ENCODE peak calls at places on chromosomes 5 and 9, in six cellular contexts. E, A, O, D, N and G are unnamed samples.

GRCh38 chr9:122120672-122121071 is 27.6 kb upstream of the TTLL11 start:
- DNase-seq in D (no peak), E (no peak), A (no peak), O (no peak), N (no peak), G (no peak)

GRCh38 chr9:132077881-132078280 is 1.8 kb downstream of the MED27 start:
- DNase-seq in D (no peak), E (no peak), N (no peak), O (no peak), A (no peak), G (peak)

GRCh38 chr5:75054110-75054930 is 2.0 kb upstream of the GCNT4 start:
- DNase-seq in O (no peak), E (peak), N (no peak), D (no peak), A (no peak), G (peak)

GRCh38 chr5:31186672-31187267 is 6.7 kb upstream of the CDH6 start:
- DNase-seq in E (no peak), N (no peak), O (no peak), A (no peak), D (no peak), G (peak)

GRCh38 chr9:114031037-114031436 is 47.1 kb downstream of the AMBP start:
- DNase-seq in O (no peak), A (no peak), E (no peak), D (no peak), N (no peak), G (no peak)

GRCh38 chr9:6433405-6433804 is 20.4 kb downstream of the UHRF2 start:
- DNase-seq in D (no peak), A (no peak), O (no peak), N (no peak), E (no peak), G (peak)

GRCh38 chr5:141848771-141849370 is 29.3 kb downstream of the PCDH1 start:
- DNase-seq in E (peak), O (no peak), A (no peak), N (no peak), D (no peak), G (no peak)

GRCh38 chr5:4294878-4295277 is 699.2 kb downstream of the IRX1 start:
- DNase-seq in E (no peak), A (no peak), O (no peak), D (no peak), N (no peak), G (no peak)

GRCh38 chr9:108057421-108058136 is 568.0 kb upstream of the KLF4 start:
- DNase-seq in D (no peak), O (peak), N (no peak), A (no peak), E (no peak), G (peak)

GRCh38 chr5:168404366-168404765 is 81.9 kb upstream of the RARS1 start:
- DNase-seq in O (peak), D (no peak), N (no peak), A (no peak), E (no peak), G (peak)

GRCh38 chr5:138752951-138753793 is at the start of gene CTNNA1:
- DNase-seq in D (peak), E (peak), N (peak), A (peak), O (no peak), G (peak)

GRCh38 chr9:89756891-89757537 is 152.2 kb downstream of the GADD45G start:
- DNase-seq in D (no peak), E (no peak), N (no peak), A (no peak), O (no peak), G (no peak)

GRCh38 chr9:91117959-91118651 is 243.6 kb downstream of the AUH start:
- DNase-seq in N (no peak), D (no peak), O (peak), E (peak), A (no peak), G (peak)

GRCh38 chr5:138974227-138975063 is 99.3 kb upstream of the LRRTM2 start:
- DNase-seq in E (no peak), N (no peak), A (no peak), D (no peak), O (no peak), G (peak)

GRCh38 chr5:157066950-157067349 is 8.0 kb upstream of the HAVCR1 start:
- DNase-seq in D (no peak), A (no peak), O (no peak), E (no peak), N (no peak), G (no peak)

GRCh38 chr5:36877667-36878420 is 1.3 kb downstream of the NIPBL start:
- DNase-seq in O (no peak), E (no peak), N (no peak), D (no peak), A (no peak), G (no peak)

GRCh38 chr5:102853680-102854079 is 98.6 kb downstream of the PAM start:
- DNase-seq in D (no peak), A (no peak), N (no peak), O (no peak), E (no peak), G (peak)

GRCh38 chr9:95684516-95684915 is 167.7 kb upstream of the PTCH1 start:
- DNase-seq in D (no peak), N (no peak), E (no peak), O (no peak), A (no peak), G (no peak)

GRCh38 chr9:111362526-111362925 is 32.5 kb upstream of the OR2K2 start:
- DNase-seq in N (no peak), D (no peak), E (no peak), O (no peak), A (no peak), G (peak)

GRCh38 chr5:139863361-139863760 is 67.8 kb downstream of the PSD2 start:
- DNase-seq in O (no peak), D (no peak), N (no peak), E (peak), A (no peak), G (no peak)

GRCh38 chr5:146564036-146564762 is 48.2 kb upstream of the GPR151 start:
- DNase-seq in D (no peak), O (no peak), N (no peak), A (no peak), E (no peak), G (no peak)

GRCh38 chr5:117487556-117487955 is 912.9 kb upstream of the SEMA6A start:
- DNase-seq in O (no peak), E (no peak), N (no peak), D (no peak), A (no peak), G (no peak)